ENCODE peak calls at places on chromosome 18, in four cellular contexts. E is neural progenitor cell, V is OCI-LY7, L is MM.1S. W is an unnamed sample.

GRCh38 chr18:50058731-50059130 is 136.2 kb downstream of the MYO5B start:
- DNase-seq in L (no peak), V (no peak), E (no peak), W (no peak)

GRCh38 chr18:78838183-78838582 is 141.4 kb upstream of the SALL3 start:
- DNase-seq in V (no peak), L (no peak), E (no peak), W (no peak)

GRCh38 chr18:54734059-54734458 is 94.2 kb upstream of the RAB27B start:
- DNase-seq in V (no peak), L (no peak), E (no peak), W (no peak)

GRCh38 chr18:11021477-11021876 is 127.9 kb downstream of the PIEZO2 start:
- DNase-seq in V (peak), L (no peak), E (no peak), W (no peak)

GRCh38 chr18:24987933-24988840 is 363.8 kb downstream of the ZNF521 start:
- DNase-seq in V (no peak), E (no peak), L (no peak), W (no peak)

GRCh38 chr18:70523035-70523797 is 234.4 kb downstream of the SOCS6 start:
- DNase-seq in L (no peak), E (no peak), V (no peak), W (no peak)

GRCh38 chr18:71371951-71372605 is 1083.2 kb downstream of the SOCS6 start:
- DNase-seq in V (no peak), E (no peak), L (no peak), W (no peak)

GRCh38 chr18:45874501-45875184 is 49.2 kb downstream of the SIGLEC15 start:
- DNase-seq in E (no peak), V (peak), L (peak), W (no peak)

GRCh38 chr18:12652861-12653401 is 5.0 kb downstream of the SPIRE1 start:
- DNase-seq in L (peak), E (peak), V (no peak), W (no peak)

GRCh38 chr18:58850784-58851469 is 13.8 kb upstream of the ZNF532 start:
- DNase-seq in L (no peak), E (no peak), V (no peak), W (no peak)

GRCh38 chr18:2654828-2655152 is 736 bp upstream of the SMCHD1 start:
- DNase-seq in E (no peak), L (no peak), V (no peak), W (peak)

GRCh38 chr18:75207298-75208054 is 1.5 kb downstream of the PTGR3 start:
- DNase-seq in V (no peak), L (no peak), E (peak), W (no peak)

GRCh38 chr18:79983253-79983652 is 5.1 kb downstream of the TXNL4A start:
- DNase-seq in E (no peak), L (no peak), V (no peak), W (no peak)
- TF ChIP-seq EZH2phosphoT487 in E (no peak), L (no peak), V (no peak), W (no peak)

GRCh38 chr18:32769242-32770180 is 3.3 kb downstream of the KLHL14 start:
- DNase-seq in E (peak), L (no peak), V (peak), W (peak)
- TF ChIP-seq EZH2phosphoT487 in E (no peak), L (no peak), V (no peak), W (no peak)

GRCh38 chr18:63427566-63427965 is 5.3 kb upstream of the VPS4B start:
- DNase-seq in E (no peak), L (no peak), V (no peak), W (peak)

GRCh38 chr18:63438181-63438580 is 15.9 kb upstream of the VPS4B start:
- DNase-seq in V (no peak), L (no peak), E (no peak), W (no peak)

GRCh38 chr18:63431180-63431579 is 8.9 kb upstream of the VPS4B start:
- DNase-seq in L (no peak), V (no peak), E (no peak), W (no peak)

GRCh38 chr18:63430526-63430925 is 8.2 kb upstream of the VPS4B start:
- DNase-seq in E (no peak), L (no peak), V (no peak), W (no peak)

GRCh38 chr18:63433349-63433866 is 11.1 kb upstream of the VPS4B start:
- DNase-seq in L (no peak), V (no peak), E (no peak), W (no peak)
- TF ChIP-seq EZH2phosphoT487 in L (no peak), V (no peak), E (no peak), W (no peak)

GRCh38 chr18:56459451-56459777 is 179.0 kb downstream of the TXNL1 start:
- DNase-seq in E (no peak), L (no peak), V (no peak), W (no peak)

GRCh38 chr18:56460590-56460989 is 177.8 kb downstream of the TXNL1 start:
- DNase-seq in L (no peak), E (no peak), V (no peak), W (no peak)

GRCh38 chr18:56453576-56453975 is 184.8 kb downstream of the TXNL1 start:
- DNase-seq in V (no peak), E (no peak), L (no peak), W (no peak)

GRCh38 chr18:56461151-56461550 is 177.2 kb downstream of the TXNL1 start:
- DNase-seq in E (no peak), L (no peak), V (no peak), W (no peak)

GRCh38 chr18:56458770-56459450 is 179.5 kb downstream of the TXNL1 start:
- DNase-seq in L (no peak), E (no peak), V (no peak), W (no peak)
- TF ChIP-seq EZH2phosphoT487 in L (no peak), E (no peak), V (no peak), W (no peak)

W was measured in GM23338.